ENCODE peak calls at places on chromosomes 5 and 9, in five cellular contexts. W, D, O, L and E are unnamed samples.

GRCh38 chr9:128689293-128689770 is 310 bp downstream of the SET start:
- DNase-seq in D (no peak), L (peak; percentile 49), W (no peak), O (no peak), E (no peak)

GRCh38 chr5:138867011-138867410 is 8.1 kb downstream of the LRRTM2 start:
- DNase-seq in W (no peak), D (no peak), L (no peak), O (no peak), E (no peak)

GRCh38 chr9:93231121-93231694 is 47.3 kb downstream of the WNK2 start:
- DNase-seq in L (no peak), D (no peak), O (no peak), W (no peak), E (no peak)

GRCh38 chr9:136429683-136430590 is 9.7 kb downstream of the INPP5E start:
- DNase-seq in L (no peak), W (no peak), D (no peak), O (no peak), E (no peak)

GRCh38 chr5:80239680-80240367 is 16.0 kb downstream of the SERINC5 start:
- DNase-seq in O (no peak), D (no peak), L (peak; percentile 57), W (no peak), E (no peak)

GRCh38 chr9:69324549-69325401 is at the start of gene ENTREP1:
- DNase-seq in D (no peak), L (peak; percentile 38), W (no peak), O (peak; percentile 61), E (no peak)

GRCh38 chr5:172283862-172284274 is 304 bp upstream of the UBTD2 start:
- DNase-seq in L (peak; percentile 83), O (peak; percentile 96), D (peak; percentile 86), W (peak; percentile 45), E (peak; percentile 93)

GRCh38 chr5:140690376-140690932 is 716 bp downstream of the HARS1 start:
- DNase-seq in D (no peak), O (no peak), W (no peak), L (no peak), E (no peak)

GRCh38 chr5:93622240-93622885 is 39.3 kb downstream of the NR2F1 start:
- DNase-seq in O (peak; percentile 67), W (no peak), L (peak; percentile 74), D (peak; percentile 35), E (peak; percentile 56)

GRCh38 chr9:117400131-117400530 is 14.7 kb downstream of the ASTN2 start:
- DNase-seq in D (no peak), W (no peak), L (no peak), O (no peak), E (no peak)

GRCh38 chr5:72464071-72464470 is 43.1 kb downstream of the ZNF366 start:
- DNase-seq in D (no peak), L (peak; percentile 53), W (no peak), O (no peak), E (no peak)

GRCh38 chr9:10112070-10112469 is 500.7 kb downstream of the PTPRD start:
- DNase-seq in L (no peak), D (no peak), W (no peak), O (no peak), E (no peak)

GRCh38 chr5:172802585-172803176 is 31.4 kb upstream of the ERGIC1 start:
- DNase-seq in L (peak; percentile 68), D (no peak), O (peak; percentile 47), W (no peak), E (no peak)

GRCh38 chr9:121556580-121556979 is 56.9 kb upstream of the GGTA1 start:
- DNase-seq in W (peak; percentile 95), L (peak; percentile 97), O (peak; percentile 91), D (no peak), E (no peak)

GRCh38 chr5:122756263-122756911 is 18.5 kb upstream of the SNX2 start:
- DNase-seq in W (peak; percentile 76), O (peak; percentile 78), L (peak; percentile 93), D (peak; percentile 46), E (no peak)

GRCh38 chr5:160116991-160117390 is 2.3 kb downstream of the PWWP2A start:
- DNase-seq in D (no peak), L (no peak), O (no peak), W (no peak), E (no peak)

GRCh38 chr5:139655727-139656271 is 7.7 kb downstream of the CXXC5 start:
- DNase-seq in W (no peak), D (no peak), L (no peak), O (peak; percentile 90), E (no peak)

GRCh38 chr9:96331236-96331947 is 29.4 kb upstream of the HSD17B3 start:
- DNase-seq in O (no peak), D (no peak), W (no peak), L (peak; percentile 41), E (peak; percentile 27)

GRCh38 chr5:170502692-170503091 is 1.1 kb upstream of the KCNIP1 start:
- DNase-seq in L (no peak), W (no peak), O (no peak), D (no peak), E (peak; percentile 79)

GRCh38 chr9:21985964-21986667 is 8.1 kb downstream of the CDKN2A start:
- DNase-seq in L (no peak), W (no peak), D (no peak), O (no peak), E (no peak)

GRCh38 chr9:11471321-11471720 is 858.5 kb upstream of the PTPRD start:
- DNase-seq in D (no peak), O (no peak), W (no peak), L (no peak), E (no peak)

GRCh38 chr5:150510460-150511263 is 2.7 kb downstream of the NDST1 start:
- DNase-seq in W (no peak), O (no peak), L (no peak), D (no peak), E (no peak)

GRCh38 chr5:81751836-81752643 is 1.1 kb upstream of the SSBP2 start:
- DNase-seq in W (no peak), L (no peak), O (no peak), D (no peak), E (no peak)

GRCh38 chr9:135075234-135076142 is 12.0 kb upstream of the OLFM1 start:
- DNase-seq in W (no peak), O (no peak), D (no peak), L (no peak), E (no peak)

GRCh38 chr9:117737721-117738226 is 33.6 kb downstream of the TLR4 start:
- DNase-seq in O (no peak), L (no peak), W (no peak), D (no peak), E (no peak)

GRCh38 chr5:2165991-2166978 is 283.6 kb upstream of the IRX4 start:
- DNase-seq in D (no peak), O (no peak), W (no peak), L (no peak), E (no peak)

GRCh38 chr5:2167671-2168070 is 284.9 kb upstream of the IRX4 start:
- DNase-seq in O (no peak), L (no peak), W (no peak), D (no peak), E (no peak)

GRCh38 chr5:2168601-2169416 is 286.1 kb upstream of the IRX4 start:
- DNase-seq in D (no peak), W (no peak), L (no peak), O (no peak), E (no peak)

GRCh38 chr5:2165203-2165602 is 282.5 kb upstream of the IRX4 start:
- DNase-seq in W (no peak), L (no peak), D (no peak), O (no peak), E (no peak)

DNA sequence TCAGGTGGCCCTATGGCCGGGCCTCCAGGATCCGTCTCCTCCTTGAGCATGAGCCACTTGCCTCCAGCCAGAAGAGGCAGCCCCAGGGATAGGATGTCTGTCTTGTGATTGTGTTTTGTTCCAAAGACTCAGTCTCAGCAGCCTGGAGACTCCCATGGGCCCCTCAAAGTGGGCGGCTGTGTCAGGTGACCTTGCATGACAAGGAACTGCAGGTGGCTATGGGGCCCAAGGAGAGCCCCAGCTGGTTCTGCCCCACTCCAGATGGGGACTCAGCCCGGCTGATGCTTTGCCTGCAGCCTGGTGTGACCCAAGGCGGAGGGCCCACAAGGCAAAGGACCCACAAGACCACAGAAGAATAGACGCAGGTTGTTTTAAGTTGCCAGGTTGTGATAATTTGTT is 284.3 kb upstream of the IRX4 start:
- DNase-seq in D (no peak), O (no peak), L (no peak), W (no peak), E (no peak)
- H3K4me3 ChIP-seq in D (no peak overlapping the region), O (no peak overlapping the region), L (no peak overlapping the region), W (no peak overlapping the region), E (no peak overlapping the region)

GRCh38 chr9:36987891-36988290 is 46.2 kb downstream of the PAX5 start:
- DNase-seq in L (no peak), O (peak; percentile 15), W (no peak), D (peak; percentile 76), E (no peak)
- H3K4me3 ChIP-seq in L (no peak overlapping the region), O (no peak overlapping the region), W (no peak overlapping the region), D (no peak overlapping the region), E (no peak overlapping the region)

DNA sequence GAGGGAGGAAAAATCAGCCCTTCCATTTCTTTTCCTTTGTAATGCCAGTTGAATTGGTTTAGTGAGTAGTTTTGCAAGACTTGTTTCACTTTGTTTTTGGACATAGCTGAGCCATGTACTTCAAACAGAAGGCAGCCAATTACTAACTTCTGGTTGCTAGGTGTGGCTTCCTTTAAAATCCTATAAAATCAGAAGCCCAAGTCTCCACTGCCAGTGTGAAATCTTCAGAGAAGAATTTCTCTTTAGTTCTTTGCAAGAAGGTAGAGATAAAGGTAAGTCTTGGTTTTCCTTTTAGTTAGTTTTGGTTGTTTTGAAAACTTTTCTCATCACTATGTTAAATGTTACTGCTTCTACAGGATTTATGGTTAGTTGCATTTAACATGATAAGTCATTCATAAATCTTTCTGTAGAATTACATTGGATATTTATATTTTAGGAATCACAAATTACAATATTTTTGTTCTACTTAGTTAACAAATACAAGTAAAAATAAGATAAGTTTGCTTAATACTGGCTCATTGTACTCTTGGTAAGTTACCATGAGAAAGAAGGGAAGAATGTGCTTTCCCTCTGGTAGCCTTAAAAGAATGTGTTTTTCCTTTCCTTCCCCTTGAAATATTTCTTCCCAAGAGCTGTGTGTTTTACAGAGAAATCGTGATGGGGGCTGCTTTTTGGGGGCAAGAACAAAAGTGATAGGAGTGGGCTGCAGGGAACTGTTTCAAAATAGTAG is at the start of gene ANXA1:
- DNase-seq in O (peak; percentile 92), D (no peak), L (peak; percentile 95), W (peak; percentile 59), E (no peak)
- H3K4me3 ChIP-seq in O (peak within 1 kb of the TSS; percentile 95), D (no peak within 1 kb of the TSS), L (peak within 1 kb of the TSS; percentile 69), W (peak within 1 kb of the TSS; percentile 59), E (no peak within 1 kb of the TSS)

GRCh38 chr5:108857905-108858304 is 110.2 kb downstream of the FER start:
- DNase-seq in L (no peak), W (no peak), O (no peak), D (peak; percentile 2), E (no peak)
- H3K4me3 ChIP-seq in L (no peak overlapping the region), W (no peak overlapping the region), O (no peak overlapping the region), D (no peak overlapping the region), E (no peak overlapping the region)

GRCh38 chr9:37415011-37415719 is 7.3 kb upstream of the GRHPR start:
- DNase-seq in D (peak; percentile 86), L (peak; percentile 82), O (peak; percentile 91), W (peak; percentile 22), E (peak; percentile 96)
- H3K4me3 ChIP-seq in D (no peak overlapping the region), L (no peak overlapping the region), O (no peak overlapping the region), W (no peak overlapping the region), E (no peak overlapping the region)

GRCh38 chr5:124652514-124652819 is 94.0 kb downstream of the ZNF608 start:
- DNase-seq in O (peak; percentile 14), L (no peak), D (no peak), W (no peak), E (no peak)
- H3K4me3 ChIP-seq in O (peak overlapping the region; percentile 83), L (no peak overlapping the region), D (no peak overlapping the region), W (no peak overlapping the region), E (peak overlapping the region; percentile 71)

GRCh38 chr9:35681341-35682002 is 7.7 kb downstream of the CA9 start:
- DNase-seq in W (no peak), L (peak; percentile 32), O (no peak), D (no peak), E (no peak)
- H3K4me3 ChIP-seq in W (no peak overlapping the region), L (no peak overlapping the region), O (no peak overlapping the region), D (no peak overlapping the region), E (no peak overlapping the region)